ENCODE peak calls at places on chromosomes 3 and 15, in six cellular contexts. S is H1, W is GM12891, X is K562, H is GM12878, M is HepG2. Y is an unnamed sample.

GRCh38 chr15:78067328-78068241 is 9.9 kb downstream of the TBC1D2B start:
- DNase-seq in H (no peak), W (no peak), X (no peak), S (no peak), M (no peak), Y (no peak)

GRCh38 chr15:87562203-87562602 is 694.3 kb downstream of the NTRK3 start:
- DNase-seq in X (no peak), S (no peak), M (no peak), W (no peak), H (no peak), Y (no peak)

GRCh38 chr3:8509961-8510360 is 8.3 kb downstream of the LMCD1 start:
- DNase-seq in X (no peak), S (no peak), M (no peak), W (no peak), H (no peak), Y (no peak)

GRCh38 chr15:32123473-32123872 is 93.2 kb downstream of the CHRNA7 start:
- DNase-seq in S (no peak), X (no peak), M (no peak), W (no peak), H (no peak), Y (no peak)

GRCh38 chr3:10281951-10282350 is 10.8 kb downstream of the GHRL start:
- DNase-seq in W (no peak), S (no peak), H (no peak), X (no peak), M (no peak), Y (no peak)

GRCh38 chr3:148943531-148944200 is 47.7 kb upstream of the GYG1 start:
- DNase-seq in M (peak), H (peak), W (peak), S (no peak), X (peak), Y (peak)

GRCh38 chr15:51086409-51086808 is 8.3 kb downstream of the TNFAIP8L3 start:
- DNase-seq in X (no peak), H (no peak), S (no peak), W (no peak), M (no peak), Y (no peak)

GRCh38 chr3:41700155-41700554 is 261.7 kb downstream of the ULK4 start:
- DNase-seq in S (no peak), X (peak), M (no peak), W (no peak), H (no peak), Y (no peak)

GRCh38 chr3:170383567-170383966 is 26.1 kb downstream of the SKIL start:
- DNase-seq in H (no peak), M (no peak), S (no peak), W (no peak), X (no peak), Y (no peak)

GRCh38 chr15:31489281-31489680 is 162.6 kb downstream of the KLF13 start:
- DNase-seq in X (no peak), M (no peak), S (no peak), W (no peak), H (no peak), Y (no peak)

GRCh38 chr15:88341653-88342052 is 85.1 kb upstream of the NTRK3 start:
- DNase-seq in X (no peak), S (no peak), W (no peak), H (no peak), M (no peak), Y (no peak)

GRCh38 chr3:10242182-10243065 is 5.8 kb upstream of the TATDN2 start:
- DNase-seq in W (no peak), X (no peak), H (no peak), M (no peak), S (no peak), Y (no peak)

GRCh38 chr15:99496302-99496629 is 69.5 kb upstream of the MEF2A start:
- DNase-seq in X (no peak), W (no peak), H (no peak), S (no peak), M (no peak), Y (no peak)

GRCh38 chr15:69317392-69317841 is 18.7 kb downstream of the PAQR5 start:
- DNase-seq in M (no peak), H (no peak), X (no peak), S (no peak), W (no peak), Y (no peak)

GRCh38 chr3:51539291-51539891 is 872 bp downstream of the RAD54L2 start:
- DNase-seq in W (peak), X (peak), H (no peak), S (peak), M (no peak), Y (peak)

GRCh38 chr15:49187537-49188245 is 17.6 kb downstream of the GALK2 start:
- DNase-seq in H (no peak), W (no peak), S (no peak), X (no peak), M (no peak), Y (no peak)

GRCh38 chr15:62932436-62932835 is 110.1 kb upstream of the TPM1 start:
- DNase-seq in X (no peak), H (no peak), M (no peak), W (no peak), S (no peak), Y (no peak)

DNA sequence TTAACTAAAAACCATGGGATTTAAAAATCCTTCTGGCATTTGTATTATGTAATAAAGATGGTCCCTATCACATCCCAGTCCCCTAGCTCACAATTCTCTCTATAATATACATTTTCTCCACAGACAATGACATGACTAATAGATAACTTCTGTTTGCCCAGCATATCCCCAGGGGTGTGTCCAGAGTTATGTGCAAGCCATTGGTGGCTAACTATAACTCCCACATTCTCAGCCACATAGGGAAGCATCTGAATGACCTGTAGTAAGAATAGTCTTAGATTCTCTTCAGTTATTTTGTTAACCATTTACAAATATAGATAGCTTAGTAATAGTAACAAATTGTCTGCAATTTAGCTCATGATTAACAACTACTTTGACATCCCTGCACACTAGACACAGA is 52.2 kb upstream of the RBSN start:
- DNase-seq in M (no peak), X (peak), H (no peak), S (no peak), W (no peak), Y (no peak)
- TF ChIP-seq TAF1 in M (no peak), X (no peak), H (no peak), S (no peak), W (no peak), Y (no peak)

DNA sequence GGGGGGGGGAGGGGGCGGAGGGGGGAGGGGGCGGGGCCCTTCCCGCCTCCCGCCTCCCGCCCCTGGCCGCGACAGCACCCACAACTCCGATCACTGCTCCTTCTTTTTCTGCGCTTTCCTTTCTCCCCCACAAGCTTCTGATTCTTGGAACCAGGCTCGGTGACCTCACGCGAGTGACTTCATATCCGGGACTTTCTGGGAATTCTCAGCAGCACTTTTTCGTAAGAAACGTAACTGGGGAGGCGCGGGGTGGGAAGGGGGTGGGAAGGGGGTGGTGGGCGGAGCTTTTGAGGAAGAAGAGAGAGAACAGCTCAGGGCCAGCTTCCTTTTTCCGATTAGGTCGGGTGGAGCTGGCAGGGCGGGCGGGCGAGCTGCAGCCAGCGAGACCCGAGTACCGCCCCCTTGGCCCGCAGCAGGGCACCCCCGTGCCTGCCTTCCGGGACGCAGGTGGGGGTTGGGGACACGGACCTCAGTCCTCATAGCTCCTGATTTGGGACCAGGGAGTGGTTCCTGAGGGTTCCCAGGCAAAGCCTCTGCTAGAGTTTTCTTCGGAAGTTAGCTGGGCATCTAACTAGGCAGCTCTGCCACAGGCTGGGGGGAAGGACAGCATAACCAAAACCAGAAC is 14.6 kb downstream of the XIRP1 start:
- DNase-seq in X (peak), H (peak), M (peak), S (peak), W (peak), Y (peak)
- TF ChIP-seq POLR2A in X (peak), H (peak), M (no peak), S (peak), W (no peak), Y (no peak)

DNA sequence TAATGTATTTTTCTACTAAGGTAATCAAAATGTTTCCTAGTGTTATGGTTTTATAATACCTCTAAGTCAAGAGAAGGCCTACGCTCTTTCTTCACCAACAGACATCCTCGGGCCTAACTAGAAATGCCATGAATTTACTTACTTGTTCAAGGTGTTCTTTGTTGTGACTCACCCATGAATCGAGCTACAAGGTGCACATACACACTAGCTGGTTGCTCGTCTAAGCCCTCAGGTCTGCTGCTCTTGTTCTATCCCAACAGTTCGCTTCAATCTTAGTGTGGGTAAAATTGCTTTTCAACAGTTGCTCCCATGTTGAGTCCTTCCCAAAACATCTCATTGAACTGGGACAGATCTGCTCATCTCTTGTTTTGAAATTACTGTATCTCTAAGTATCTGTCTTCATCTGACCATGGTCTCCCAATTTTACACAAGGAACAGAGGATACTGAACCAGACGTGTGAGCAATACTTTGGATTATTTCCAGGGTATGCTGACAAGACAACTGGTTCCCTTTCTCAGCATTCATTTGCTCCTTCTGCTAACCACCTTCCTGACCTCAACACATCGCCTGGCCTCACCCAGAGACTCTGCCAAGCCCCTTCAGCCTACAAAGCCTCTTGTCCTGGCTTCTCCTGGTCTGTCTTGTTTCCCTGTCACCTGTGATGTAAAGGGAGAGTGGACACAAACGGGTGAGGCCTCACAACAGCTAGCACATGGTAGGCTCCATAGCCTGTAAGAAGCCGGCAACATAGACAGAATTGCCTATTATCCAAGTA is 84.2 kb downstream of the NEDD4 start:
- DNase-seq in X (no peak), S (no peak), W (no peak), H (no peak), M (no peak), Y (no peak)
- TF ChIP-seq TAF1 in X (no peak), S (no peak), W (no peak), H (no peak), M (no peak), Y (no peak)

DNA sequence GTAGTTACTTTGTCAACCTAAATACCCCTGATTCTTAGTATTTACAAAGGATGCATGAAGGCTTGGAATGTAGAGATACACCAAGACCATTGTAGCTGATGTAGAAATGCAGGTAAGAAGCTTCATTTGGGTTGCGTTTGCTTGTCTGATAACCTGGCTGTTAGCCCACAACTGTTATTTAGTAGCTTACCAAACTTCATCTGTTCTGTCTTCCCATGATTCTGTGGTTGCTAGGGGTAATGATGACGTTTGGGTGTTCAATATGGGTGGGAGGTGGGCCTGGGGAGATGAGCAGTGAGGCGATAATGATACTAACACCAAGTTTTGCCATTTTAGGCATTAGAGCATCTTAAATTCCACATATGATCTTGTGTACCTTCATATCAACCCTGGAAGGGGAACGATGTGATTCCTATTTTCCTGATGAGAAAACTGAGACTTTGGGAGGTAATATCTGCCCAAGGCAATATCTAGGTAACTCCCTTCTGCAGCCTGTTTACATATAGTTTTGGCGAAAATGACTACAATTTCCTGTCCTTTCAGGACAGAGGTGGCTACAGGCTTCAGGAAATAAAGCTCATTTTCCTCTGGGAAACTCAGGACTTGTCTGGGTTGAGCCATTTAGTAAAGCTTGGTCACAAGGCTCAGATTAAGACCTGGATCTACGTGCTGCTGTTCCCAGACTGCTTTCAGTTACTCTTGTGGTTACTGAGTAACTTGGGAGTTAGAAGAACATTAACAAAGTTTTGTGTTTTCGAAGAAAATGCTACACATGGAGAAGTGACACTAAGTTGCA is 26.8 kb downstream of the FNDC3B start:
- DNase-seq in M (peak), W (no peak), S (no peak), X (no peak), H (peak), Y (no peak)
- TF ChIP-seq POLR2A in M (peak), W (no peak), S (no peak), X (no peak), H (no peak), Y (no peak)

DNA sequence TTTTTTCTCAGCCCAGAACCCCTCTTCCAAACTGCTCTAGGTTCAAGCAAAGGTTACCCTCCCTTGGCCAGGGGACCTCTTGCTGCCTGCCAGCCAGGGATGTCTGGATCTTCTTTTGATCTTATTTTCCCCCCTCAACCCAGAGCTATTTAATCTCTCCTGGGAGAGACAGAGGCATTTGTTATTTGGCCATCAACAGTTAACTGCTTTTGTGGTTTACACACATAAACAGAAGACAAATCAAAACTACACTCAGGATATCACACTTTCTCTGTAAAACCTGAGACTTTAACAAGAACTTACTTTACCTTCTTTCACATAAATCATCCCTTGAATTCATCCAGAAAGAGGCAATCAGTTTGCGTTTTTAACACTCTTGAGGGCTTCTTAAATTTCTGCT is 272.6 kb downstream of the THSD4 start:
- DNase-seq in M (no peak), S (no peak), W (no peak), X (no peak), H (no peak), Y (no peak)
- TF ChIP-seq TAF1 in M (no peak), S (no peak), W (no peak), X (no peak), H (no peak), Y (no peak)

GRCh38 chr3:169146112-169146665 is 517.3 kb downstream of the MECOM start:
- DNase-seq in W (no peak), M (no peak), X (peak), H (no peak), S (peak), Y (no peak)
- TF ChIP-seq POLR2A in W (no peak), M (no peak), X (peak), H (no peak), S (no peak), Y (no peak)

DNA sequence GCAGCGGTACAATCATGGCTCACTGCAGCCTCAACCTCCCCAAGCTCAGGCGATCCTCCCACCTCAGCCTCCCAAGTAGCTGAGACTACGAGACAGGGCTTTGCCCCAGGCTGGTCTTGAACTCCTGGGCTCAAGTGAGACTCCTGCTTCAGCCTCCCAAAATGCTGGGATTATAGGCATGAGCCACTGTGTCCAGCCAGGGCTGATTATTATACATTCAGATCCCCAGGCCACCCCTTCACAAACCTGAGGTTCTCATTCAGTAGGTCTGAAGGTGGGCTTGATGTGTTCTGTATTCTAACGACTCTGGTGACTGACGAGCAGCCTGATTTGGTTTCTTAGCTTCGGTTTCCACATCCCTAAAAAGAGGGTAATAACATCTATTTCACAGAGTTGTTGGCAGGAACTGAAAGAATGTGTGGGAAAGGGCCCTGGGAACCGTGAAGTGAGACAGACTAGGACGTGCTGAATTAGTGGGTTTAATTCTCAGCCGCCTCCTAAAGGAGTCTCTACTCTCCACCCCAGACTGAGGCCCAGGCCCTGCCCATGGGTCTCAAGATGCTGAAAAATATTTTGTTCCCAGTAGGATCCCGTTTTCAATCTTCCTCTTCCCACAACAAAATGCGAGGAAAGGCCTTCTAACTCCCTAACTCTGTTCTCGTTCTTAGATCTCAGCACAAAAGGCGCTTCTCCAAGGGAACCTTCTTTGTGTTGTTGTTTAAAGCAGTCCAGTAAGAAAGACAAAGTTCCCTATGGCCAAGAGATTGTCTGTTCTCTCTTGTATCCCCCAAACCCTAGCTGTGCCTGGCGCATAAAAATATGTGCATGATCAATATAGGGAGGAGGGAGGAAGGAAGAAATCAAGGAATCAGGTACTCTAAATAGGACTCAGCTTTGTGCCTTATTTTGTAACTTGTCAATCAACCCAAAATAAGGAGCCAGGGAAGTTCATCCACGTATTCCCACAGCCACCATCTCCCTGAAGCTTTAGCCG is 210.0 kb upstream of the TOPAZ1 start:
- DNase-seq in S (no peak), H (peak), W (no peak), M (no peak), X (no peak), Y (no peak)
- TF ChIP-seq TAF1 in S (no peak), H (peak), W (no peak), M (no peak), X (no peak), Y (no peak)

GRCh38 chr15:75646944-75647364 is 758 bp upstream of the SNX33 start:
- DNase-seq in M (no peak), X (no peak), S (peak), H (no peak), W (no peak), Y (no peak)

GRCh38 chr15:75648156-75649000 is 666 bp downstream of the SNX33 start:
- DNase-seq in H (no peak), M (peak), X (peak), W (no peak), S (no peak), Y (peak)

GRCh38 chr15:75646112-75646943 is 1.4 kb upstream of the SNX33 start:
- DNase-seq in H (no peak), S (no peak), W (no peak), X (no peak), M (no peak), Y (no peak)

GRCh38 chr15:75649045-75649761 is 1.5 kb downstream of the SNX33 start:
- DNase-seq in H (no peak), M (no peak), S (no peak), W (no peak), X (no peak), Y (no peak)

DNA sequence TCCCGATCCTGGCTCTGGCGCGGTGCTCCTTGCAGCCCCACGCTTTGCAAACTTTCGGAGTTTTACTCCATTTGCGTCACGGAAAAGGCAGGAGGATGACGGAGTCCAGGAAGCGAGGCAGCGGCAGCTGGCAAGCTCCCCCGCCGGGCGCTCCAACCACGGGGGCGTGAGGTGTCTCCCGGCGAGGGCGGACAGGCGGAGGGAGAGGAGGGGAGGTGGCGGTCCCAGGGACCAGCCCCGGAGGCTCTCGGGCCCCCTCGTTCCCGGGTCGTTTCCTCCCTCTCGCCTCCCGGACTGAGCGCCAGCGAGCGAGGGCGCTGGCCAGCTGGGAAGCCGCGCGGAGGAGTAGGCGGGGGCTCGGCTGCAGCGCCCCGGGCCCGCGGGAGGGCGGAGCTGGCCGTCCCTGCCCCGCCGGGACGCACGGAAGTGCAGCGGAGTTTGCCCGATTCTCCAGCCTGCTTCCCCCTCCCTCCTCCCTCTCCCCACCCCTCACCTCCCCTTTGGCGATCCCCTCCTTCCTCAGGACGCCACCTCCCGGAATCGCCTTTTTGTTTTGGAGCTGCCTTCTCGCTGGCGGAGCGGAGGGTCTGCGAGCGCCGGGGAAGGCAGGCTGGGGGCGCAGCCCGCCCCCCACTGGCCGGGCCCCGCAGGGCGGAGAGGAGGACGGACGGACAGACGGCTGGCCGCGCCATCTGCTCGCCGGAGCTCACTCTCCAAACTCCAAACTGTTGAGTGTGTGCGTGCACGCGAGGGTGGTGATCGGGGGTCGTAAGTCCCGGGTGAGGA is at the start of gene SNX33:
- DNase-seq in M (peak), W (peak), S (peak), X (peak), H (no peak), Y (peak)
- TF ChIP-seq POLR2A in M (no peak), W (no peak), S (no peak), X (peak), H (peak), Y (no peak)

Y was measured in GM12892.